ENCODE peak calls at places on chromosomes 1 and 21, in seven cellular contexts. One of them, this sample, is unnamed.

GRCh38 chr1:1033731-1034437 is 14.0 kb downstream of the AGRN start:
- DNase-seq in ovary: no peak
- DNase-seq in foreskin fibroblast: no peak
- DNase-seq in CD4-positive, CD25-positive, alpha-beta regulatory T cell: no peak
- DNase-seq in NT2/D1: no peak
- DNase-seq in AG10803: no peak
- DNase-seq in mammary epithelial cell: no peak
- DNase-seq in this sample: no peak

GRCh38 chr1:228445867-228446584 is 29.4 kb upstream of the TRIM17 start:
- DNase-seq in ovary: peak
- DNase-seq in foreskin fibroblast: peak
- DNase-seq in CD4-positive, CD25-positive, alpha-beta regulatory T cell: peak
- DNase-seq in NT2/D1: no peak
- DNase-seq in AG10803: peak
- DNase-seq in mammary epithelial cell: no peak
- DNase-seq in this sample: peak

GRCh38 chr1:18874600-18874999 is 15.1 kb upstream of the TAS1R2 start:
- DNase-seq in ovary: no peak
- DNase-seq in foreskin fibroblast: no peak
- DNase-seq in CD4-positive, CD25-positive, alpha-beta regulatory T cell: no peak
- DNase-seq in NT2/D1: no peak
- DNase-seq in AG10803: no peak
- DNase-seq in mammary epithelial cell: no peak
- DNase-seq in this sample: no peak

GRCh38 chr21:27076035-27076434 is 109.1 kb upstream of the ADAMTS5 start:
- DNase-seq in ovary: no peak
- DNase-seq in foreskin fibroblast: no peak
- DNase-seq in CD4-positive, CD25-positive, alpha-beta regulatory T cell: no peak
- DNase-seq in NT2/D1: no peak
- DNase-seq in AG10803: peak
- DNase-seq in mammary epithelial cell: no peak
- DNase-seq in this sample: no peak

GRCh38 chr1:178749581-178750166 is 24.6 kb downstream of the RALGPS2 start:
- DNase-seq in ovary: no peak
- DNase-seq in foreskin fibroblast: peak
- DNase-seq in CD4-positive, CD25-positive, alpha-beta regulatory T cell: no peak
- DNase-seq in NT2/D1: no peak
- DNase-seq in AG10803: peak
- DNase-seq in mammary epithelial cell: no peak
- DNase-seq in this sample: peak

GRCh38 chr1:38489844-38490270 is 369.7 kb downstream of the RRAGC start:
- DNase-seq in ovary: no peak
- DNase-seq in foreskin fibroblast: no peak
- DNase-seq in CD4-positive, CD25-positive, alpha-beta regulatory T cell: peak
- DNase-seq in NT2/D1: peak
- DNase-seq in AG10803: no peak
- DNase-seq in mammary epithelial cell: no peak
- DNase-seq in this sample: peak

GRCh38 chr1:234533034-234533571 is 54.1 kb upstream of the TARBP1 start:
- DNase-seq in ovary: peak
- DNase-seq in foreskin fibroblast: peak
- DNase-seq in CD4-positive, CD25-positive, alpha-beta regulatory T cell: no peak
- DNase-seq in NT2/D1: no peak
- DNase-seq in AG10803: peak
- DNase-seq in mammary epithelial cell: peak
- DNase-seq in this sample: peak

GRCh38 chr1:100866041-100866900 is 28.4 kb downstream of the EXTL2 start:
- DNase-seq in ovary: no peak
- DNase-seq in foreskin fibroblast: no peak
- DNase-seq in CD4-positive, CD25-positive, alpha-beta regulatory T cell: peak
- DNase-seq in NT2/D1: no peak
- DNase-seq in AG10803: peak
- DNase-seq in mammary epithelial cell: peak
- DNase-seq in this sample: peak

GRCh38 chr1:178538192-178538916 is 25.4 kb downstream of the TEX35 start:
- DNase-seq in ovary: no peak
- DNase-seq in foreskin fibroblast: peak
- DNase-seq in CD4-positive, CD25-positive, alpha-beta regulatory T cell: no peak
- DNase-seq in NT2/D1: no peak
- DNase-seq in AG10803: peak
- DNase-seq in mammary epithelial cell: peak
- DNase-seq in this sample: peak

GRCh38 chr1:53586765-53587164 is 127.6 kb downstream of the DMRTB1 start:
- DNase-seq in ovary: no peak
- DNase-seq in foreskin fibroblast: no peak
- DNase-seq in CD4-positive, CD25-positive, alpha-beta regulatory T cell: no peak
- DNase-seq in NT2/D1: no peak
- DNase-seq in AG10803: no peak
- DNase-seq in mammary epithelial cell: no peak
- DNase-seq in this sample: no peak

GRCh38 chr1:41683681-41684500 is 199.4 kb upstream of the EDN2 start:
- DNase-seq in ovary: no peak
- DNase-seq in foreskin fibroblast: no peak
- DNase-seq in CD4-positive, CD25-positive, alpha-beta regulatory T cell: peak
- DNase-seq in NT2/D1: no peak
- DNase-seq in AG10803: no peak
- DNase-seq in mammary epithelial cell: no peak
- DNase-seq in this sample: peak

GRCh38 chr1:154611150-154611865 is 3.3 kb upstream of the ADAR start:
- DNase-seq in ovary: no peak
- DNase-seq in foreskin fibroblast: no peak
- DNase-seq in CD4-positive, CD25-positive, alpha-beta regulatory T cell: no peak
- DNase-seq in NT2/D1: peak
- DNase-seq in AG10803: no peak
- DNase-seq in mammary epithelial cell: no peak
- DNase-seq in this sample: no peak

GRCh38 chr1:88566615-88567387 is 117.3 kb upstream of the PKN2 start:
- DNase-seq in ovary: no peak
- DNase-seq in foreskin fibroblast: no peak
- DNase-seq in CD4-positive, CD25-positive, alpha-beta regulatory T cell: no peak
- DNase-seq in NT2/D1: no peak
- DNase-seq in AG10803: no peak
- DNase-seq in mammary epithelial cell: no peak
- DNase-seq in this sample: no peak

GRCh38 chr1:12314328-12314903 is 84.6 kb downstream of the VPS13D start:
- DNase-seq in ovary: no peak
- DNase-seq in foreskin fibroblast: no peak
- DNase-seq in CD4-positive, CD25-positive, alpha-beta regulatory T cell: peak
- DNase-seq in NT2/D1: no peak
- DNase-seq in AG10803: peak
- DNase-seq in mammary epithelial cell: no peak
- DNase-seq in this sample: peak

GRCh38 chr1:28104866-28105467 is 16.6 kb upstream of the EYA3 start:
- DNase-seq in ovary: peak
- DNase-seq in foreskin fibroblast: peak
- DNase-seq in CD4-positive, CD25-positive, alpha-beta regulatory T cell: no peak
- DNase-seq in NT2/D1: peak
- DNase-seq in AG10803: peak
- DNase-seq in mammary epithelial cell: peak
- DNase-seq in this sample: peak

GRCh38 chr1:22500476-22500875 is 48.8 kb downstream of the ZBTB40 start:
- DNase-seq in ovary: peak
- DNase-seq in foreskin fibroblast: peak
- DNase-seq in CD4-positive, CD25-positive, alpha-beta regulatory T cell: no peak
- DNase-seq in NT2/D1: no peak
- DNase-seq in AG10803: peak
- DNase-seq in mammary epithelial cell: peak
- DNase-seq in this sample: peak

GRCh38 chr1:43978264-43978550 is 803 bp upstream of the B4GALT2 start:
- DNase-seq in ovary: no peak
- DNase-seq in foreskin fibroblast: no peak
- DNase-seq in CD4-positive, CD25-positive, alpha-beta regulatory T cell: no peak
- DNase-seq in NT2/D1: no peak
- DNase-seq in AG10803: no peak
- DNase-seq in mammary epithelial cell: no peak
- DNase-seq in this sample: no peak
- H3K4me3 ChIP-seq in ovary: no peak
- H3K4me3 ChIP-seq in foreskin fibroblast: peak
- H3K4me3 ChIP-seq in CD4-positive, CD25-positive, alpha-beta regulatory T cell: no peak
- H3K4me3 ChIP-seq in NT2/D1: peak
- H3K4me3 ChIP-seq in AG10803: peak
- H3K4me3 ChIP-seq in mammary epithelial cell: no peak
- H3K4me3 ChIP-seq in this sample: peak

GRCh38 chr1:62250126-62250726 is 55.6 kb downstream of the L1TD1 start:
- DNase-seq in ovary: no peak
- DNase-seq in foreskin fibroblast: no peak
- DNase-seq in CD4-positive, CD25-positive, alpha-beta regulatory T cell: no peak
- DNase-seq in NT2/D1: no peak
- DNase-seq in AG10803: no peak
- DNase-seq in mammary epithelial cell: no peak
- DNase-seq in this sample: no peak

GRCh38 chr1:62245201-62245600 is 50.6 kb downstream of the L1TD1 start:
- DNase-seq in ovary: no peak
- DNase-seq in foreskin fibroblast: no peak
- DNase-seq in CD4-positive, CD25-positive, alpha-beta regulatory T cell: no peak
- DNase-seq in NT2/D1: no peak
- DNase-seq in AG10803: no peak
- DNase-seq in mammary epithelial cell: peak
- DNase-seq in this sample: peak

DNA sequence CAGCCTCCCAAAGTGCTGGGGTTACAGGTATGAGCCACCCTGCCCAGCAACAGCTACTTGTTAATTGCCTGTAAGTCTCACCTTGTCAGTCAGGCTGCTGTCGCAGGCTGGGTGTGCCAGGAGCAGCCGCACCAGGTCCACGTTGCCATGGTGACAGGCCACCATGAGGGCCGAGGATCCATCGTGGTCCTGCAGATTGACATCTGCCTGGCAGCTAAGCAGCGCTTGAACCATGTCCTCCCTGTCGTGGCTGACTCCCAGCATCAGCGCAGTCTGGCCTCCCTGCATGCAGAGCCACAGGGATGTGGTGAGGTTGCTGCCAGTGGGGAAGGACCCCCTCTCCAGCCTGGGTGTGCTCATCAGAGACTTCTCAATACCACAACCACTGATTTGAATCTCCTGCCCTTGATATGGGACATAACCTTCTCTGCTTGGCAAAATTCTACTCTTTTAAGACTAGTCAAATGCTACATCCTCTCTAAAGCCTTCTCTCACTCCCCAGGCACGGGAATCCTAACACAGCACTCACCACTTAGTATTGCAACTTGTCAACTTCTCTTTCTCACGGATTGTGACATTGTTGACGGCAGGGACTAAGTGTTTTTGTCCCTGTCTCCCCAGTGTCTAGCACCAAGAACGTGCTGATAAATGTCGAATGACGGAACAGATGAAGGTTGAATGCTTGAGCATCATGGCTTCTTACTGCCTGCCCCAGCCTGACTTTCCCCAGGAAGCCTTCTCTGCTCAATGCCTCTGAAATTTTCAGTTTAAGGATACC is 52.9 kb downstream of the L1TD1 start:
- DNase-seq in ovary: no peak
- DNase-seq in foreskin fibroblast: no peak
- DNase-seq in CD4-positive, CD25-positive, alpha-beta regulatory T cell: no peak
- DNase-seq in NT2/D1: no peak
- DNase-seq in AG10803: no peak
- DNase-seq in mammary epithelial cell: no peak
- DNase-seq in this sample: no peak
- H3K4me3 ChIP-seq in ovary: no peak
- H3K4me3 ChIP-seq in foreskin fibroblast: no peak
- H3K4me3 ChIP-seq in CD4-positive, CD25-positive, alpha-beta regulatory T cell: no peak
- H3K4me3 ChIP-seq in NT2/D1: no peak
- H3K4me3 ChIP-seq in AG10803: no peak
- H3K4me3 ChIP-seq in mammary epithelial cell: no peak
- H3K4me3 ChIP-seq in this sample: no peak

GRCh38 chr1:43207229-43207853 is 35.2 kb downstream of the CFAP57 start:
- DNase-seq in ovary: no peak
- DNase-seq in foreskin fibroblast: no peak
- DNase-seq in CD4-positive, CD25-positive, alpha-beta regulatory T cell: no peak
- DNase-seq in NT2/D1: no peak
- DNase-seq in AG10803: no peak
- DNase-seq in mammary epithelial cell: no peak
- DNase-seq in this sample: no peak

GRCh38 chr1:43205671-43206070 is 33.5 kb downstream of the CFAP57 start:
- DNase-seq in ovary: no peak
- DNase-seq in foreskin fibroblast: peak
- DNase-seq in CD4-positive, CD25-positive, alpha-beta regulatory T cell: no peak
- DNase-seq in NT2/D1: no peak
- DNase-seq in AG10803: peak
- DNase-seq in mammary epithelial cell: peak
- DNase-seq in this sample: no peak

GRCh38 chr1:43204394-43204793 is 32.3 kb downstream of the CFAP57 start:
- DNase-seq in ovary: no peak
- DNase-seq in foreskin fibroblast: no peak
- DNase-seq in CD4-positive, CD25-positive, alpha-beta regulatory T cell: no peak
- DNase-seq in NT2/D1: no peak
- DNase-seq in AG10803: no peak
- DNase-seq in mammary epithelial cell: no peak
- DNase-seq in this sample: no peak

GRCh38 chr1:43203859-43204258 is 31.7 kb downstream of the CFAP57 start:
- DNase-seq in ovary: no peak
- DNase-seq in foreskin fibroblast: no peak
- DNase-seq in CD4-positive, CD25-positive, alpha-beta regulatory T cell: no peak
- DNase-seq in NT2/D1: no peak
- DNase-seq in AG10803: no peak
- DNase-seq in mammary epithelial cell: no peak
- DNase-seq in this sample: no peak

GRCh38 chr1:43206721-43207228 is 34.6 kb downstream of the CFAP57 start:
- DNase-seq in ovary: no peak
- DNase-seq in foreskin fibroblast: peak
- DNase-seq in CD4-positive, CD25-positive, alpha-beta regulatory T cell: no peak
- DNase-seq in NT2/D1: peak
- DNase-seq in AG10803: peak
- DNase-seq in mammary epithelial cell: peak
- DNase-seq in this sample: peak
- H3K4me3 ChIP-seq in ovary: no peak
- H3K4me3 ChIP-seq in foreskin fibroblast: peak
- H3K4me3 ChIP-seq in CD4-positive, CD25-positive, alpha-beta regulatory T cell: no peak
- H3K4me3 ChIP-seq in NT2/D1: no peak
- H3K4me3 ChIP-seq in AG10803: peak
- H3K4me3 ChIP-seq in mammary epithelial cell: no peak
- H3K4me3 ChIP-seq in this sample: no peak

GRCh38 chr1:63914241-63914640 is 140.4 kb downstream of the ROR1 start:
- DNase-seq in ovary: no peak
- DNase-seq in foreskin fibroblast: no peak
- DNase-seq in CD4-positive, CD25-positive, alpha-beta regulatory T cell: no peak
- DNase-seq in NT2/D1: no peak
- DNase-seq in AG10803: no peak
- DNase-seq in mammary epithelial cell: peak
- DNase-seq in this sample: no peak
- H3K4me3 ChIP-seq in ovary: no peak
- H3K4me3 ChIP-seq in foreskin fibroblast: no peak
- H3K4me3 ChIP-seq in CD4-positive, CD25-positive, alpha-beta regulatory T cell: no peak
- H3K4me3 ChIP-seq in NT2/D1: no peak
- H3K4me3 ChIP-seq in AG10803: no peak
- H3K4me3 ChIP-seq in mammary epithelial cell: no peak
- H3K4me3 ChIP-seq in this sample: no peak

DNA sequence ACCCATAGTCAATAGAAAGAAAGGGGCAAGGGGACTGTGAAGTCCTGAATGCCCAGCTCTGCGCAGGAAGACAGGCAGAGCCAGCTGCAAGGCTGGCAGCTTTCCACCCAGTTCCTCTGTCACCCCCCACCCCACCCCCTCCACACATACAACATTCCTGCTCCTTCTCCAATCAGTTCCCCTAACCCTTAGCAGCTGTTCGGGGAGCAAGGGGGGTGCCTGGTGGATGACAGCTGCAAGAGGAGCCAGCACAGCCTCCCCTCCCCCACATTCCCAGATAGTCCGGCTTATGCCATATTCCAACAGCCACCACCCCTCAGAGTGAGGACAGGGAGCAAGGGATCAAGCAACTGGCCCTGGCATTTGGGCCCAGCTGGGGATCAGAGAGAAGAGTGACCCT is 9.7 kb downstream of the ARHGEF2 start:
- DNase-seq in ovary: peak
- DNase-seq in foreskin fibroblast: no peak
- DNase-seq in CD4-positive, CD25-positive, alpha-beta regulatory T cell: no peak
- DNase-seq in NT2/D1: no peak
- DNase-seq in AG10803: peak
- DNase-seq in mammary epithelial cell: no peak
- DNase-seq in this sample: no peak
- H3K4me3 ChIP-seq in ovary: no peak
- H3K4me3 ChIP-seq in foreskin fibroblast: no peak
- H3K4me3 ChIP-seq in CD4-positive, CD25-positive, alpha-beta regulatory T cell: peak
- H3K4me3 ChIP-seq in NT2/D1: no peak
- H3K4me3 ChIP-seq in AG10803: no peak
- H3K4me3 ChIP-seq in mammary epithelial cell: no peak
- H3K4me3 ChIP-seq in this sample: no peak